ENCODE peak calls at places on chromosomes 11 and 22, in six cellular contexts. W, Z, U, R, O and J are unnamed samples.

GRCh38 chr22:20651286-20651685 is 122.6 kb upstream of the SERPIND1 start:
- DNase-seq in W (peak; percentile 16), Z (no peak), O (no peak), U (no peak), R (no peak), J (no peak)

GRCh38 chr11:70212227-70212811 is 9.2 kb downstream of the FADD start:
- DNase-seq in O (no peak), W (no peak), U (no peak), Z (no peak), R (peak; percentile 85), J (peak; percentile 25)

GRCh38 chr22:19565921-19566598 is 41.9 kb upstream of the CLDN5 start:
- DNase-seq in Z (no peak), O (no peak), R (peak; percentile 32), U (no peak), W (no peak), J (no peak)

GRCh38 chr11:26025680-26026079 is 306.2 kb upstream of the ANO3 start:
- DNase-seq in W (no peak), Z (no peak), R (no peak), U (no peak), O (no peak), J (no peak)

GRCh38 chr22:39501644-39502108 is 414 bp upstream of the MIEF1 start:
- DNase-seq in O (no peak), Z (no peak), W (no peak), U (no peak), R (no peak), J (no peak)

GRCh38 chr11:128845334-128845780 is 21.7 kb downstream of the KCNJ1 start:
- DNase-seq in W (no peak), R (no peak), U (peak; percentile 30), Z (no peak), O (no peak), J (peak; percentile 46)

GRCh38 chr11:18375941-18376340 is 18.4 kb upstream of the LDHA start:
- DNase-seq in O (no peak), U (no peak), R (no peak), W (no peak), Z (no peak), J (no peak)

GRCh38 chr11:119156496-119156895 is 7.6 kb downstream of the ABCG4 start:
- DNase-seq in Z (no peak), R (no peak), U (no peak), W (no peak), O (no peak), J (no peak)

GRCh38 chr11:75195164-75195962 is 44.5 kb downstream of the SLCO2B1 start:
- DNase-seq in Z (peak; percentile 90), W (peak; percentile 51), O (peak; percentile 26), R (no peak), U (no peak), J (no peak)

GRCh38 chr11:114132427-114132826 is 72.9 kb downstream of the ZBTB16 start:
- DNase-seq in R (no peak), U (no peak), W (no peak), Z (no peak), O (no peak), J (no peak)

GRCh38 chr11:76678316-76678715 is 7.8 kb upstream of the LRRC32 start:
- DNase-seq in R (no peak), U (no peak), Z (no peak), O (no peak), W (no peak), J (no peak)

DNA sequence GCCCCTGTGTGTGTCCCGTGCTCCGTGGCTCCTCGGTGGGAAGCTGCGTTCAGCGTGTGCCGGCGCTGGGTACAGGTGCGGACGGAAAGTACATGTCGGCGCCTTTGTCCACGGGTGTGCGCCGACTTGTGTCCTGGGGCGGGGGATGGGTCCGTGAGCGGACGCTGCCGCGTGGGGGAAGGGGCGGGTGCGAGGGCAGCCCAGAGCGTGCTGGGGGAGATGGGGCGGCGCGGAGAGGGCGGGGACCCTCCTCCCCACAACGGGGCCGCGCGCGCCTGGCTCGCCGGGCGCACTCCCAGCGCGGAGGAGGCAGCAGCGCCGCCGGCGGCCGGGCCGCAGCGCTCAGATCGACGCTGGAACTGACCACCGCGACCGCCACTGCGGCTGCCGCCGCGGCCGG is 33.6 kb upstream of the RELT start:
- DNase-seq in R (no peak), U (no peak), O (no peak), W (no peak), Z (no peak), J (no peak)
- H3K4me3 ChIP-seq in R (no peak overlapping the region), U (no peak overlapping the region), O (peak overlapping the region; percentile 56), W (no peak overlapping the region), Z (peak overlapping the region; percentile 23), J (no peak overlapping the region)

GRCh38 chr11:84922212-84922805 is 704.8 kb downstream of the DLG2 start:
- DNase-seq in W (no peak), O (no peak), U (no peak), R (no peak), Z (no peak), J (no peak)

GRCh38 chr11:84924290-84924689 is 702.9 kb downstream of the DLG2 start:
- DNase-seq in R (no peak), U (no peak), Z (no peak), W (no peak), O (no peak), J (no peak)

GRCh38 chr11:84923489-84923888 is 703.7 kb downstream of the DLG2 start:
- DNase-seq in O (no peak), U (no peak), R (no peak), Z (no peak), W (no peak), J (no peak)

GRCh38 chr11:84922836-84923235 is 704.3 kb downstream of the DLG2 start:
- DNase-seq in R (no peak), Z (no peak), O (peak; percentile 24), U (no peak), W (no peak), J (no peak)
- H3K4me3 ChIP-seq in R (no peak overlapping the region), Z (peak overlapping the region; percentile 43), O (peak overlapping the region; percentile 52), U (no peak overlapping the region), W (no peak overlapping the region), J (no peak overlapping the region)

GRCh38 chr11:78349614-78350013 is 68.0 kb downstream of the GAB2 start:
- DNase-seq in Z (peak; percentile 30), O (no peak), U (no peak), W (no peak), R (no peak), J (no peak)
- H3K4me3 ChIP-seq in Z (peak overlapping the region; percentile 15), O (no peak overlapping the region), U (no peak overlapping the region), W (no peak overlapping the region), R (no peak overlapping the region), J (peak overlapping the region; percentile 54)

DNA sequence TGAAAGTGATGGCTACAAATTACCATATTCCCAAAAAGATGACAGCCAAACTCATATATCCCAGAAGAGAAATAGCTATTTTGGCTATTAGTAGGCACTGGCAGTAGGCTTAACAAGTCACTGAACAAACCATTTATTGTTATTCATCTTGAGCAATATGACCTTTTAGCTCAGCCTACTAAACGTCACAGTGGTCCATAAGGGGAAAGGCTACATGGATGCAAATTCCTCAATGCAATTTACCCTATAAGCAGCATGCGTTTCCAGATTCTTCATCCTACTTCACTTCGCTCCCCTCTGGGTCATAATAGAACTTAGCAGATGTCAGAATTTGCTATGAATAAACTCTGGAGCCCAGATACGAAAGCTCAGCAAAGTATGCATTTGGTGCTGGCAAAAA is 114.0 kb downstream of the SIK3 start:
- DNase-seq in U (no peak), Z (no peak), R (no peak), O (no peak), W (no peak), J (no peak)
- H3K4me3 ChIP-seq in U (no peak overlapping the region), Z (no peak overlapping the region), R (no peak overlapping the region), O (no peak overlapping the region), W (no peak overlapping the region), J (no peak overlapping the region)

DNA sequence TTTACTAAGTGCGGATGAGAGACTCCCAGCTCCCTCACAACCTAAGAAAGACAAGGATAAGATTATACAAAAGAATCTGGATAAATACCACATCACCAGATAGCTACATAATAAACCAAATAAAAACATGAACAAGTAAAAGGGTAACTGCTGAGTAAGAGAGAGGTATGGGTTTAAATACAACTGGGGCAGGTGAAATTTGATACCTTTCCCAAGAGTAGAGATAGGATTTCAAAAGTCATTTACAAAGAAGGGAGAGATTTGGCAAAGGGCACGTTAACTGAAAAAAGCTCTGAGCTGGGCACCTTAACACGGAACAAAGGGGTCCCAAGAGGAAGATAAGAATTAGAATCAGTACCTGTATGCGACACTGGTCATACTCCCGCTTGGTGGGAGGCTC is 1.7 kb downstream of the UBXN1 start:
- DNase-seq in Z (no peak), O (no peak), R (no peak), W (no peak), U (no peak), J (peak; percentile 34)
- H3K4me3 ChIP-seq in Z (no peak overlapping the region), O (no peak overlapping the region), R (no peak overlapping the region), W (no peak overlapping the region), U (no peak overlapping the region), J (peak overlapping the region; percentile 98)

GRCh38 chr11:48005133-48005532 is 24.8 kb downstream of the PTPRJ start:
- DNase-seq in W (no peak), Z (no peak), U (peak; percentile 48), O (no peak), R (no peak), J (no peak)
- H3K4me3 ChIP-seq in W (no peak overlapping the region), Z (no peak overlapping the region), U (no peak overlapping the region), O (no peak overlapping the region), R (no peak overlapping the region), J (no peak overlapping the region)